ENCODE peak calls at places on chromosome 21, in eight cellular contexts. V is DMS153, O is LoVo, W is pancreas, L is T-helper 17 cell, A is BJ, H is bronchial epithelial cell, U is foreskin melanocyte. F is an unnamed sample.
A peak's percentile ranks its signal among the peaks of the same experiment; 100 is the strongest.

GRCh38 chr21:18253809-18254208 is 9.2 kb downstream of the CHODL start:
- DNase-seq in V (no peak), O (no peak), W (no peak), L (no peak), A (no peak), H (no peak), U (no peak), F (no peak)

GRCh38 chr21:42653492-42654061 is at the start of gene PDE9A:
- DNase-seq in V (no peak), O (peak; percentile 46), W (peak; percentile 37), L (no peak), A (no peak), H (no peak), U (no peak), F (no peak)

GRCh38 chr21:14737922-14738321 is 191.8 kb upstream of the SAMSN1 start:
- DNase-seq in V (no peak), O (peak; percentile 59), W (peak; percentile 7), L (no peak), A (no peak), H (peak; percentile 59), U (peak; percentile 11), F (peak; percentile 12)

GRCh38 chr21:46650476-46651098 is 15.1 kb downstream of the PRMT2 start:
- DNase-seq in V (no peak), O (no peak), W (no peak), L (no peak), A (no peak), H (no peak), U (no peak), F (no peak)

GRCh38 chr21:26267389-26267788 is 96.8 kb upstream of the APP start:
- DNase-seq in V (no peak), O (no peak), W (no peak), L (no peak), A (no peak), H (no peak), U (no peak), F (no peak)

GRCh38 chr21:44854664-44855446 is 18.6 kb downstream of the PTTG1IP start:
- DNase-seq in V (no peak), O (no peak), W (no peak), L (no peak), A (no peak), H (no peak), U (no peak), F (no peak)

GRCh38 chr21:16205527-16205926 is 475.7 kb downstream of the USP25 start:
- DNase-seq in V (no peak), O (no peak), W (no peak), L (no peak), A (no peak), H (peak; percentile 10), U (no peak), F (no peak)

GRCh38 chr21:33155457-33155856 is 74.3 kb upstream of the IFNAR2 start:
- DNase-seq in V (no peak), O (no peak), W (no peak), L (no peak), A (no peak), H (no peak), U (no peak), F (no peak)

GRCh38 chr21:45869121-45870007 is 112.2 kb upstream of the COL6A1 start:
- DNase-seq in V (no peak), O (no peak), W (no peak), L (no peak), A (no peak), H (no peak), U (no peak), F (no peak)

GRCh38 chr21:18877932-18878331 is 474.3 kb upstream of the TMPRSS15 start:
- DNase-seq in V (no peak), O (no peak), W (no peak), L (no peak), A (no peak), H (no peak), U (no peak), F (no peak)

GRCh38 chr21:32360401-32360981 is 32.3 kb downstream of the URB1 start:
- DNase-seq in V (peak; percentile 42), O (no peak), W (no peak), L (no peak), A (no peak), H (peak; percentile 78), U (no peak), F (peak; percentile 28)

GRCh38 chr21:46151989-46152938 is 3.1 kb downstream of the FTCD start:
- DNase-seq in V (no peak), O (no peak), W (no peak), L (no peak), A (no peak), H (no peak), U (no peak), F (no peak)

GRCh38 chr21:45351526-45352275 is 53.3 kb upstream of the COL18A1 start:
- DNase-seq in V (no peak), O (no peak), W (no peak), L (no peak), A (no peak), H (no peak), U (no peak), F (no peak)